ENCODE peak calls at places on chromosomes 11 and 22, in four cellular contexts. E, B, M and C are unnamed samples.

GRCh38 chr11:66048525-66049313 is at the start of gene GAL3ST3:
- DNase-seq in M (no peak), E (no peak), B (no peak), C (no peak)

GRCh38 chr11:103631841-103632240 is 404.6 kb upstream of the DDI1 start:
- DNase-seq in M (no peak), B (no peak), E (no peak), C (no peak)

GRCh38 chr22:23791737-23792645 is 5.2 kb downstream of the SMARCB1 start:
- DNase-seq in M (no peak), B (no peak), E (no peak), C (no peak)

GRCh38 chr11:11545285-11546275 is 76.2 kb downstream of the GALNT18 start:
- DNase-seq in M (no peak), B (no peak), E (no peak), C (no peak)

GRCh38 chr11:73172992-73173656 is 31.0 kb upstream of the FCHSD2 start:
- DNase-seq in M (no peak), E (no peak), B (no peak), C (no peak)

GRCh38 chr11:64752106-64752970 is 7.4 kb downstream of the PYGM start:
- DNase-seq in M (no peak), B (no peak), E (no peak), C (peak)

GRCh38 chr22:39545310-39546063 is 12.9 kb upstream of the RPS19BP1 start:
- DNase-seq in M (peak), E (no peak), B (peak), C (no peak)

GRCh38 chr22:38257170-38257569 is 15.6 kb downstream of the TMEM184B start:
- DNase-seq in B (no peak), M (no peak), E (no peak), C (no peak)

GRCh38 chr11:67285541-67286498 is 3.3 kb upstream of the ANKRD13D start:
- DNase-seq in B (peak), E (no peak), M (no peak), C (peak)

GRCh38 chr11:122727101-122727929 is 71.8 kb downstream of the UBASH3B start:
- DNase-seq in E (no peak), M (peak), B (peak), C (no peak)

GRCh38 chr11:122197055-122197987 is 81.3 kb upstream of the BLID start:
- DNase-seq in E (no peak), B (no peak), M (no peak), C (no peak)

GRCh38 chr11:3192511-3193372 is 25.9 kb downstream of the MRGPRG start:
- DNase-seq in M (no peak), B (no peak), E (no peak), C (no peak)

GRCh38 chr11:64675417-64676252 is 47.4 kb downstream of the NRXN2 start:
- DNase-seq in E (no peak), B (no peak), M (no peak), C (peak)

GRCh38 chr11:13963949-13964770 is 1.6 kb downstream of the SPON1 start:
- DNase-seq in E (peak), M (peak), B (peak), C (peak)

GRCh38 chr11:129790131-129790530 is 25.5 kb upstream of the TMEM45B start:
- DNase-seq in E (no peak), B (no peak), M (no peak), C (no peak)

GRCh38 chr22:43346521-43346929 is 3.4 kb upstream of the SCUBE1 start:
- DNase-seq in B (peak), E (peak), M (peak), C (peak)

GRCh38 chr11:125163431-125164011 is 1.0 kb upstream of the PKNOX2 start:
- DNase-seq in B (no peak), E (no peak), M (no peak), C (no peak)

GRCh38 chr22:43993072-43993760 is 30.9 kb upstream of the PARVB start:
- DNase-seq in M (peak), B (peak), E (peak), C (peak)

GRCh38 chr22:18031670-18032454 is 7.5 kb upstream of the MICAL3 start:
- DNase-seq in E (peak), M (no peak), B (no peak), C (no peak)